ENCODE peak calls at places on chromosomes 2 and 18, in seven cellular contexts. O is activated naive CD8-positive, alpha-beta T cell treated with anti-CD3 and anti-CD28 coated beads, Interleukin-2, amount 50 U/mL, for 24 hours; X is substantia nigra; J is stimulated activated naive CD8-positive, alpha-beta T cell treated with anti-CD3 and anti-CD28 coated beads, Interleukin-15, Interleukin-2, amounts not matched to agents 100 U/mL and 50 U/mL, for 24 hours; E is GF-D8; B is EL; A is EH. C is an unnamed sample.

GRCh38 chr18:68376931-68377330 is 338.0 kb downstream of the TMX3 start:
- DNase-seq in O (no peak), X (no peak), J (no peak), E (no peak), B (no peak), A (no peak), C (no peak)

GRCh38 chr2:196233033-196233807 is 61.8 kb upstream of the STK17B start:
- DNase-seq in O (no peak), X (no peak), J (no peak), E (peak; percentile 67), B (peak; percentile 93), A (peak; percentile 92), C (no peak)

GRCh38 chr2:3127710-3128109 is 249.9 kb downstream of the EIPR1 start:
- DNase-seq in O (no peak), X (no peak), J (no peak), E (no peak), B (no peak), A (no peak), C (no peak)

GRCh38 chr18:75831960-75832359 is 404.5 kb upstream of the SMIM21 start:
- DNase-seq in O (no peak), X (no peak), J (no peak), E (no peak), B (no peak), A (no peak), C (no peak)

GRCh38 chr18:59033361-59033760 is 106.3 kb upstream of the SEC11C start:
- DNase-seq in O (no peak), X (no peak), J (no peak), E (no peak), B (no peak), A (peak; percentile 23), C (no peak)

GRCh38 chr2:18301421-18302139 is 258.9 kb downstream of the RDH14 start:
- DNase-seq in O (no peak), X (no peak), J (no peak), E (no peak), B (no peak), A (no peak), C (no peak)

GRCh38 chr2:120834206-120834605 is 98.5 kb downstream of the GLI2 start:
- DNase-seq in O (no peak), X (no peak), J (no peak), E (no peak), B (no peak), A (no peak), C (no peak)

GRCh38 chr2:191195021-191195420 is 44.2 kb upstream of the STAT4 start:
- DNase-seq in O (no peak), X (no peak), J (no peak), E (no peak), B (no peak), A (no peak), C (no peak)